ENCODE peak calls at places on chromosomes 4 and X, in eight cellular contexts. G is SK-N-SH, B is stomach, F is GM23338, Z is prostate gland, R is HepG2, W is transverse colon, E is HL-60. M is an unnamed sample.

GRCh38 chr4:22090655-22091350 is 142.2 kb upstream of the KCNIP4 start:
- DNase-seq in R (no peak), E (no peak), F (peak), W (no peak), B (no peak), Z (no peak), G (no peak), M (no peak)

GRCh38 chrX:95063554-95063953 is 1389.5 kb downstream of the FAM133A start:
- DNase-seq in R (no peak), G (no peak), W (no peak), F (no peak), Z (no peak), E (no peak), B (no peak), M (no peak)

GRCh38 chrX:139759637-139760036 is 51.7 kb upstream of the MCF2 start:
- DNase-seq in F (peak), W (no peak), E (no peak), B (no peak), Z (no peak), R (no peak), G (no peak), M (no peak)

GRCh38 chrX:14027031-14027430 is 2.7 kb downstream of the GEMIN8 start:
- DNase-seq in W (no peak), R (no peak), F (no peak), G (no peak), Z (no peak), E (no peak), B (no peak), M (no peak)

GRCh38 chr4:159171287-159171686 is 68.4 kb downstream of the RAPGEF2 start:
- DNase-seq in F (no peak), B (no peak), R (no peak), Z (no peak), W (no peak), G (no peak), E (no peak), M (no peak)

GRCh38 chr4:101597204-101597603 is 193.3 kb upstream of the BANK1 start:
- DNase-seq in B (no peak), W (no peak), R (no peak), G (no peak), F (peak), E (no peak), Z (no peak), M (no peak)

GRCh38 chrX:118644378-118644777 is 83.0 kb upstream of the IL13RA1 start:
- DNase-seq in E (peak), R (peak), F (no peak), Z (peak), G (peak), W (no peak), B (no peak), M (no peak)

GRCh38 chrX:65690057-65690855 is 22.8 kb downstream of the MSN start:
- DNase-seq in E (no peak), W (no peak), G (no peak), B (no peak), Z (no peak), F (no peak), R (no peak), M (no peak)

GRCh38 chr4:92163348-92163747 is 140.4 kb upstream of the GRID2 start:
- DNase-seq in G (no peak), E (no peak), F (peak), R (no peak), W (no peak), B (no peak), Z (no peak), M (no peak)

GRCh38 chrX:341541-342101 is 23.0 kb upstream of the GTPBP6 start:
- DNase-seq in B (no peak), Z (no peak), R (no peak), W (no peak), G (no peak), E (no peak), F (no peak), M (no peak)

GRCh38 chr4:113540859-113541258 is 220.7 kb downstream of the CAMK2D start:
- DNase-seq in W (no peak), G (no peak), Z (no peak), B (no peak), E (no peak), F (no peak), R (no peak), M (no peak)

GRCh38 chr4:111501946-111502345 is 643.3 kb upstream of the FAM241A start:
- DNase-seq in Z (no peak), W (no peak), R (no peak), B (no peak), G (no peak), E (no peak), F (no peak), M (no peak)

GRCh38 chr4:80266902-80267380 is 477 bp downstream of the FGF5 start:
- DNase-seq in B (no peak), G (peak), F (peak), E (no peak), Z (no peak), W (no peak), R (no peak), M (no peak)

GRCh38 chr4:58739275-58739674 is 1629.1 kb upstream of the IGFBP7 start:
- DNase-seq in Z (no peak), F (no peak), B (no peak), R (no peak), W (no peak), G (no peak), E (no peak), M (no peak)

GRCh38 chr4:62622084-62622483 is 1422.0 kb downstream of the ADGRL3 start:
- DNase-seq in E (no peak), Z (no peak), B (no peak), F (no peak), W (no peak), R (no peak), G (no peak), M (no peak)

GRCh38 chr4:39118034-39118658 is 56.1 kb downstream of the KLHL5 start:
- DNase-seq in R (peak), Z (no peak), E (no peak), B (no peak), W (no peak), G (no peak), F (no peak), M (no peak)

GRCh38 chrX:21151051-21151450 is 223.2 kb upstream of the CNKSR2 start:
- DNase-seq in Z (no peak), R (no peak), G (no peak), F (no peak), E (no peak), W (no peak), B (no peak), M (no peak)

GRCh38 chrX:148573119-148573518 is 72.7 kb downstream of the AFF2 start:
- DNase-seq in Z (no peak), W (no peak), R (no peak), F (peak), B (no peak), G (no peak), E (no peak), M (no peak)

GRCh38 chr4:186886759-186887158 is 163.1 kb upstream of the FAT1 start:
- DNase-seq in E (no peak), W (no peak), F (no peak), Z (no peak), B (no peak), R (no peak), G (no peak), M (no peak)

GRCh38 chr4:10565166-10565780 is 108.0 kb upstream of the ZNF518B start:
- DNase-seq in F (no peak), B (no peak), G (no peak), Z (no peak), R (no peak), W (no peak), E (no peak), M (no peak)

GRCh38 chr4:159549092-159549491 is 446.2 kb downstream of the RAPGEF2 start:
- DNase-seq in G (no peak), B (no peak), F (no peak), E (no peak), Z (no peak), R (no peak), W (no peak), M (no peak)

GRCh38 chr4:15526924-15527592 is 57.4 kb downstream of the CC2D2A start:
- DNase-seq in E (no peak), G (no peak), R (no peak), W (no peak), F (no peak), B (no peak), Z (no peak), M (no peak)

GRCh38 chr4:69025191-69025998 is 70.9 kb upstream of the UGT2B7 start:
- DNase-seq in R (peak), E (no peak), Z (no peak), G (no peak), B (no peak), W (peak), F (peak), M (no peak)

GRCh38 chrX:70755850-70756249 is 152.7 kb downstream of the TEX11 start:
- DNase-seq in E (no peak), W (no peak), Z (no peak), F (peak), G (no peak), B (no peak), R (no peak), M (no peak)

GRCh38 chrX:11328134-11328533 is 34.9 kb downstream of the AMELX start:
- DNase-seq in R (no peak), G (no peak), Z (no peak), B (no peak), W (no peak), E (no peak), F (no peak), M (no peak)
- TF ChIP-seq POLR2AphosphoS5 in R (no peak), G (no peak), Z (no peak), B (no peak), W (no peak), E (no peak), F (no peak), M (no peak)

GRCh38 chrX:150362599-150363481 is at the start of gene MAMLD1:
- DNase-seq in W (peak), E (peak), R (no peak), G (peak), Z (peak), F (peak), B (peak), M (no peak)
- TF ChIP-seq POLR2AphosphoS5 in W (peak), E (no peak), R (no peak), G (no peak), Z (peak), F (no peak), B (peak), M (no peak)

DNA sequence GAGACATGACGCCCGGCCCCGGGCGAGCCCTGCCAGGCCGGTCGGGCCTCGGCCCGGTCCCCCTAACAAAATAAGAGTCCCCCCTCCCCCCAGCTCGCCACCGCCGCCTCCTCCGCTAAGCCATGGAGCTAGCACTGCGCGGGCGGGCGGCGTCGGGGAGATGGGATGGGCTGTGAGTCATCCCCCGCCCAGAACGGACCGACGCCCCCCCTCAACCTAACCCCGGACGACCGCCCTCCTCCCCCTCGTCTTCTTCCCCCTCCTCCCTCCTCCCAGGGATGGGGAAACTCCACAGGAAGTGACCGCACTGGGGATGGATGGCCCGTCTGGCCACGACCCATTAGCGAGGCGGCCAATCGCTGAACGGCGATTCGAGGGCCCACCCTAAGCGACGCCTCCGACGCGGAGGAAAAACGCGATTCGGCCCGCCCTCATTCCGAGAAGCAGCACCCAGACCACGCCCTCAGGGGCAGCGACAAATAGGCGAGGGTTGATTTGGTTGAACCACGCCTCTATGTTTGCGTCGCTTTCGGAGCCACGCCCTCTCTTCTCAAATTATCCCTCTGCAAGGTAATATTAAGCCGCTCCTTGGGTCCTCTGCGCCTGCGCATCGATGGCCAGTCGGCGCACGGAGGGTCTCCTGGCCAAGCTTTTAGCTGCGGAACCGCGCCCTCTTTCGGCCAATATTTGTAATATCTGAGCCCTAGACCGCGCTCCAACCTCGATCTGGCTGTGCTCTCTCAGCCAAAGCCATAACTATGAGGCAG is at the start of gene TFE3:
- DNase-seq in F (peak), B (peak), W (peak), E (peak), G (peak), Z (peak), R (peak), M (peak)
- TF ChIP-seq POLR2AphosphoS5 in F (peak), B (peak), W (peak), E (no peak), G (no peak), Z (peak), R (no peak), M (no peak)

DNA sequence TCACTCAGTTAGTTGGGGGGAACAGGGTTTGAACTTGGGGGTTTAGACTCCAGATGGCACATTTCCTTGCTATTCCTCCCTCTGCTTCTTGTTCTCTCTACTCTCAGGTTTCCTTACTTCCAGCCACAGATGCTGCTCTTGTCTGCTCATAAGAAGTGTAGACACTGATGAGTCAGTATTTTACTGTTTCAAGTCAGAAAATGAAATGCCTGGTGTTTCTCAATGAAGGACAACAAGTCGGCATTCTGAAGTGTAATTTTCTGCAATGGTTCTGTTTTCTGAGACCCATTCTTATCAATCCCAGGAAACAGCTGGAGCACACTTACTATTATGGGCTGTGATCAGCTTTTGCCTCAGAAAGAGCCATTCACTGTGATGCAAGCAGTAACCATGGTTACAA is 41.9 kb downstream of the SLC4A4 start:
- DNase-seq in Z (no peak), B (no peak), W (no peak), E (no peak), F (no peak), G (no peak), R (no peak), M (no peak)
- TF ChIP-seq POLR2AphosphoS5 in Z (no peak), B (no peak), W (no peak), E (no peak), F (no peak), G (no peak), R (no peak), M (no peak)

DNA sequence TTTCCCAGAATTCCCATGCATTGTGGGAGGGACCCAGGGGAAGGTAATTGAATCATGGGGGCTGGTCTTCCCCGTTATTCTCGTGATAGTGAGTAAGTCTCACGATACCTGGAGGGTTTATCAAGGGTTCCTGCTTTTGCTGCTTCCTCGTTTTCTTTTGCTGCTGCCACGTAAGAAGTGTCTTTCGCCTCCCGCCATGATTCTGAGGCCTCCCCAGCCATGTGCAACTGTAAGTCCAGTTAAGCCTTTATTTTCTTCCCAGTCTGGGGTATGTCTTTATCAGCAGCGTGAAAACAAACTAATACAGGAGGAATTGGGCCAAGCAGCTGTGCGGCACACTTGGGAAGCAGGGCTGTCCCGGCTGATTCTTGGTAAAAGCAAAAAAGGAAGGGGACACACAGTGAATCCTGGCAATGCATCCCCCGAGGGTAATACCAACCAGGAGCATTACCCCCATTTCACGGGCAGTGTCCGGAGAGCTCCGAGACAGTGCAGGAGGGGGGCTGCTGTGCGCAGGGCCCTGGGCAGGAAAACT is 185.7 kb downstream of the AFAP1 start:
- DNase-seq in E (no peak), W (no peak), R (no peak), F (no peak), B (no peak), G (no peak), Z (no peak), M (no peak)
- TF ChIP-seq POLR2AphosphoS5 in E (no peak), W (no peak), R (no peak), F (no peak), B (no peak), G (no peak), Z (no peak), M (no peak)

GRCh38 chr4:150491132-150492049 is 90.6 kb upstream of the MAB21L2 start:
- DNase-seq in W (no peak), R (no peak), Z (no peak), G (no peak), B (no peak), F (no peak), E (no peak), M (no peak)
- TF ChIP-seq POLR2AphosphoS5 in W (no peak), R (no peak), Z (no peak), G (no peak), B (no peak), F (no peak), E (no peak), M (no peak)

GRCh38 chrX:154411981-154412340 is 622 bp downstream of the TAFAZZIN start:
- DNase-seq in Z (peak), G (peak), F (peak), W (peak), B (peak), E (peak), R (peak), M (peak)
- TF ChIP-seq POLR2AphosphoS5 in Z (peak), G (no peak), F (peak), W (peak), B (peak), E (no peak), R (peak), M (no peak)